ENCODE peak calls at places on chromosomes 12 and 14, in ten cellular contexts. U, J, Q, I, X, N, P, Y, T and K are unnamed samples.

GRCh38 chr14:100892496-100893227 is 10.9 kb downstream of the RTL1 start:
- DNase-seq in P (no peak), I (no peak), Q (no peak), Y (no peak), T (no peak), J (no peak), N (no peak), U (no peak), X (no peak), K (no peak)

GRCh38 chr14:76811561-76811960 is 1.1 kb downstream of the ANGEL1 start:
- DNase-seq in P (peak), T (no peak), J (no peak), I (peak), U (no peak), X (no peak), N (no peak), Q (no peak), Y (peak), K (no peak)

GRCh38 chr14:104113631-104114420 is 24.6 kb upstream of the KIF26A start:
- DNase-seq in N (no peak), P (no peak), Y (no peak), Q (peak), I (no peak), X (no peak), U (no peak), T (peak), J (no peak), K (no peak)

GRCh38 chr14:30559638-30560071 is 697 bp downstream of the G2E3 start:
- DNase-seq in T (no peak), X (peak), P (peak), U (no peak), J (no peak), Q (no peak), Y (peak), I (peak), N (peak), K (no peak)

GRCh38 chr12:80044694-80045046 is 54.7 kb upstream of the OTOGL start:
- DNase-seq in U (no peak), X (no peak), I (peak), J (no peak), N (peak), Q (no peak), P (peak), Y (peak), T (no peak), K (no peak)

GRCh38 chr14:54803926-54804719 is 98.5 kb downstream of the GCH1 start:
- DNase-seq in T (no peak), X (no peak), Y (no peak), N (no peak), I (no peak), U (no peak), Q (no peak), P (no peak), J (no peak), K (no peak)

GRCh38 chr14:23639891-23640523 is 3.8 kb downstream of the DHRS2 start:
- DNase-seq in U (no peak), P (no peak), N (no peak), Y (no peak), J (no peak), I (no peak), Q (no peak), X (no peak), T (no peak), K (no peak)

GRCh38 chr12:42802688-42803279 is 213.2 kb upstream of the PRICKLE1 start:
- DNase-seq in I (no peak), Y (no peak), X (no peak), T (no peak), J (no peak), N (peak), Q (no peak), P (peak), U (no peak), K (no peak)

GRCh38 chr12:57390174-57390573 is 40.7 kb downstream of the R3HDM2 start:
- DNase-seq in Q (no peak), I (no peak), T (no peak), Y (no peak), U (no peak), P (no peak), N (no peak), X (no peak), J (no peak), K (no peak)